ENCODE peak calls at places on chromosome 9, in four cellular contexts. X, A, B and J are unnamed samples.

GRCh38 chr9:2777454-2777853 is 60.1 kb downstream of the KCNV2 start:
- DNase-seq in X (no peak), A (no peak), B (no peak), J (no peak)

GRCh38 chr9:122036988-122037387 is 56.1 kb downstream of the TTLL11 start:
- DNase-seq in A (no peak), B (no peak), X (no peak), J (no peak)

GRCh38 chr9:22308177-22308576 is 138.4 kb upstream of the DMRTA1 start:
- DNase-seq in X (no peak), B (no peak), A (no peak), J (no peak)

GRCh38 chr9:137772281-137772873 is 105.2 kb upstream of the CACNA1B start:
- DNase-seq in A (no peak), X (no peak), B (no peak), J (no peak)

GRCh38 chr9:89497181-89497963 is 541 bp downstream of the SEMA4D start:
- DNase-seq in B (peak; percentile 64), A (peak; percentile 47), X (no peak), J (no peak)

GRCh38 chr9:127128341-127129072 is 6.1 kb upstream of the ANGPTL2 start:
- DNase-seq in X (no peak), A (peak; percentile 56), B (no peak), J (no peak)

GRCh38 chr9:106307670-106308069 is 555.3 kb upstream of the ZNF462 start:
- DNase-seq in A (no peak), B (no peak), X (no peak), J (no peak)

GRCh38 chr9:127813739-127814226 is 11.1 kb downstream of the FPGS start:
- DNase-seq in X (no peak), B (no peak), A (peak; percentile 70), J (no peak)

GRCh38 chr9:133702798-133703570 is 35.2 kb downstream of the SARDH start:
- DNase-seq in B (peak; percentile 39), X (peak; percentile 57), A (peak; percentile 52), J (peak; percentile 55)

GRCh38 chr9:29322240-29322639 is 1749.0 kb upstream of the C9orf72 start:
- DNase-seq in B (no peak), A (no peak), X (no peak), J (no peak)

GRCh38 chr9:133188006-133188842 is 20.8 kb downstream of the OBP2B start:
- DNase-seq in A (no peak), X (no peak), B (no peak), J (no peak)

GRCh38 chr9:138023394-138024124 is 146.0 kb downstream of the CACNA1B start:
- DNase-seq in X (peak; percentile 35), A (no peak), B (peak; percentile 42), J (no peak)

GRCh38 chr9:38421498-38422211 is 2.6 kb downstream of the IGFBPL1 start:
- DNase-seq in A (no peak), B (no peak), X (no peak), J (no peak)

GRCh38 chr9:37512439-37512838 is 26.7 kb downstream of the POLR1E start:
- DNase-seq in A (no peak), B (no peak), X (no peak), J (no peak)

GRCh38 chr9:133023117-133023890 is 7.5 kb upstream of the GTF3C5 start:
- DNase-seq in B (peak; percentile 61), X (no peak), A (no peak), J (no peak)

GRCh38 chr9:134049236-134049635 is 18.6 kb downstream of the BRD3 start:
- DNase-seq in X (peak; percentile 85), B (no peak), A (no peak), J (peak; percentile 79)

GRCh38 chr9:105678163-105678562 is 15.9 kb downstream of the TAL2 start:
- DNase-seq in B (no peak), A (no peak), X (no peak), J (no peak)

GRCh38 chr9:135976531-135976930 is 15.4 kb upstream of the UBAC1 start:
- DNase-seq in X (no peak), B (no peak), A (no peak), J (no peak)
- TF ChIP-seq POLR2A in X (no peak), B (no peak), A (no peak), J (no peak)

DNA sequence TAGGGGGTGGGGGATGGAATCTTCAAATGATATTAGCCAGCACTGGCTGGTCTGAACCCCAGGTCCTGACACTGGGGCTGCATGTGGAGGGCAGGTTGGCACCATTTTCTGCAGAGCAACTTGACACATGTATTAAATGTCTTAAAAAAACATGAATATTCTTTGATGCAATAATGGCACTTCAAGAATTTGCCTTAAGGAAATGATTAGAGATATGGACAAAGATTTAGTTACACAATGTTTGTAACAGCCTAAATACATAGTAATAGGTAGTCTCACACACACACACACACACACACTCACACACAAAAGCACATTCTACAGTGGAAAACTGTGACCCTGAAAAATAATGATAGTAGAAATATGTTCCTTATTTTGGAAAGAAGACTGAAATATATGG is 3.6 kb downstream of the SVEP1 start:
- DNase-seq in X (no peak), A (no peak), B (no peak), J (no peak)
- H3K4me3 ChIP-seq in X (no peak overlapping the region), A (no peak overlapping the region), B (no peak overlapping the region), J (no peak overlapping the region)

GRCh38 chr9:16832101-16832500 is 38.4 kb downstream of the BNC2 start:
- DNase-seq in B (no peak), A (no peak), X (no peak), J (no peak)

GRCh38 chr9:16830806-16831205 is 39.7 kb downstream of the BNC2 start:
- DNase-seq in B (no peak), A (no peak), X (no peak), J (no peak)

GRCh38 chr9:16833285-16833684 is 37.2 kb downstream of the BNC2 start:
- DNase-seq in B (no peak), A (no peak), X (no peak), J (no peak)

DNA sequence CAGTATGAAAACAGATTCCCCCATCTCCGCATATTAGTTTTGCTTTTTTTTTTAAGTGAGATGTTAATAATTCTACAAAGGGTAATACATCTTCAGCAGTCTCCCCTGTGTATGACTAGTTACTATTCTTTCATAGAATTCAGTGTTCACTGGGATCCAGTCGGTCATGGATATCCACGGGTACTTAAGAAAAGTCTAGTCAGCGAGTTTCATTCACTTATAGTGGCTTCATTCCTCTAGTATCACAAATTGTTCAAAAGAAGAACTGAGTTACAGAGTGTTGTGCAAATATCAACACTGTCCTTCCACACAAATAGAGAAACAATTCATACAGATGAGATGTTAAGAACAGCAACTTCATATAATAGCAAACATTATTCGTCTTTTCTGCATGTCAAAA is 35.7 kb downstream of the BNC2 start:
- DNase-seq in X (no peak), B (no peak), A (no peak), J (no peak)
- H3K36me3 ChIP-seq in X (no peaks in the 10 kb centered on the region), B (no peaks in the 10 kb centered on the region), A (no peaks in the 10 kb centered on the region), J (no peaks in the 10 kb centered on the region)

GRCh38 chr9:20092560-20092959 is 303.7 kb upstream of the SLC24A2 start:
- DNase-seq in B (no peak), A (no peak), X (no peak), J (no peak)

DNA sequence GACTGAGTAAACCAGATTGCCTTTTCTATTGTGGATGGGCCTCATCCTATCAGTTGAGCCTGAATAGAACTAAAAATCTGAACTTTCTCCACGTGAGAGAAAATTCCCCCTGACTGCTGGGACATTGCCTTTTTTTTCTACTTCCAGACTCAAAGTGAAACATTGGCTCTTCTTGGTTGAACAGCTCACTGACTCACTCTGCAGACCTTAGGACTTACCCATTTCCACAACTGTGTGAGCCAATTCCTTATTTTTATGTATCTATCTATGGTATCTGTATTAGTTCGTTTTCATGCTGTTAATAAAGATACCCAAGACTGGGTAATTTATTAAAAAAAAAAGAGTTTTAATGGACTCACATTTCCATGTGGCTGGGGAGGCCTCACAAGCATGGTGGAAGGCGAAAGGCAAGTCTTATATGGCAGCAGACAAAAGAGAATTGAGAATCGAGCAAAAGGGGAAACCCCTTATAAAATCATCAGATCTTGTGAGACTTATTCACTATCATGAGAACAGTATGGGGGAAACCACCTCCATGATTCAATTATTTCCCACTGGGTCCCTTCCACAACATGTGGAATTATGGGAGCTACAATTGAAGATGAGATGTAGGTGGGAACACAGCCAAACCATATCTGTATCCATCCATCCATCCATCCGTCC is 306.7 kb upstream of the SLC24A2 start:
- DNase-seq in X (no peak), A (no peak), B (no peak), J (no peak)
- TF ChIP-seq POLR2A in X (no peak), A (no peak), B (no peak), J (no peak)

DNA sequence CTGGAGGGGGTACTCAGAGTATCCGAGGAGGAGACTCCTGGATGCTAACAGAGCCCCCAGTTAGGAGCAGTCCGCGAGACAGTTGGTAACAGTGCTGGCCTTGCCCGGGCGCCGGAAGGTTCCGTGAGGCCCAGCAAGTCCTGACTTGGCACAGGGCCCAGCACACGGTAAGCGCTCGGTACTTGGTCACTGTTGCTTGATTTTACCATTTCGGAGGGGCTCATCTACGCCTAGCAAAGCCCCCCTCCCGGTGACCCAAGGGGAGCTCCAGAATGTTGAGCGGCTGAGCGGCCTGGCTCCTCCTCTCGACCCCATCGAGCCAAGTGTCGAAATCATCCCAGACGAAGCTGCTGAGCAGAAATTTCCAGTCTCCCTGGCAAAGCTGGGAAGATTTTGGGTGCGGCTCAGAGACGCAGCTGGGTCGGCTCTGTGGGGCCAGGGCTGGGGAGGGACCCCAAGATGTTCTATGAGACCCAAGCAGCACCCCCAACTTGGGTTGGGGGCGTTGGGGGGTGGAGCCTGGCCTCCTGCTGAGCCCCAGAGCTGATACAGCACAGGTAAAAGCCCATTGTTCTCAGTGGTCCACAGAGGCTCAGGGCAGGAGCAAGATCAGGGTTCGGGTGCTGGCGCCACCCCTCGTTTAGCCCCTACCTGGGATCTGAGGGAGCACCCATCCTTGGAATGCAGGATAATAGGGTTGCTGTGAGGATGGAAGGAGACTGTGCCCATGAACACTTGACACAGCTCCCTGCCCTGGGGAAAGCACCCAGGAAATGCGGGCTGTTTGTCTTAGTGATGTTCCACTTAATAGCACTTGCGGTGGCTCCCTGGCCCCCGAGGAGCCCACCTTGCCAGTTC is 137.2 kb downstream of the C9orf50 start:
- DNase-seq in B (peak; percentile 78), A (peak; percentile 94), X (peak; percentile 91), J (peak; percentile 88)
- H3K4me3 ChIP-seq in B (peak overlapping the region; percentile 55), A (peak overlapping the region; percentile 51), X (peak overlapping the region; percentile 41), J (peak overlapping the region; percentile 58)

GRCh38 chr9:14677872-14678271 is 15.4 kb downstream of the ZDHHC21 start:
- DNase-seq in B (no peak), X (no peak), A (no peak), J (no peak)
- H3K36me3 ChIP-seq in B (no peaks in the 10 kb centered on the region), X (peaks cover 47% of the 10 kb centered on the region), A (no peaks in the 10 kb centered on the region), J (no peaks in the 10 kb centered on the region)